ENCODE peak calls at places on chromosomes 4 and X, in five cellular contexts. V is endothelial cell, Q is uterus, X is mesothelial cell of epicardium, J is pancreas. S is an unnamed sample.

GRCh38 chrX:30525732-30526131 is 51.8 kb downstream of the TASL start:
- DNase-seq in V (no peak), Q (no peak), X (no peak), J (no peak), S (no peak)

GRCh38 chrX:9379697-9380551 is 84.9 kb upstream of the TBL1X start:
- DNase-seq in V (no peak), Q (no peak), X (no peak), J (no peak), S (no peak)

GRCh38 chrX:135112096-135112729 is 8.1 kb downstream of the ETDB start:
- DNase-seq in V (peak; percentile 51), Q (no peak), X (no peak), J (no peak), S (no peak)

GRCh38 chr4:42436950-42437349 is 39.7 kb downstream of the SHISA3 start:
- DNase-seq in V (no peak), Q (no peak), X (no peak), J (no peak), S (no peak)

GRCh38 chrX:10158279-10158939 is 1.6 kb downstream of the CLCN4 start:
- DNase-seq in V (peak; percentile 28), Q (no peak), X (no peak), J (peak; percentile 66), S (no peak)

GRCh38 chrX:132292753-132293152 is 73.5 kb upstream of the RAP2C start:
- DNase-seq in V (peak; percentile 9), Q (peak; percentile 29), X (no peak), J (no peak), S (no peak)

GRCh38 chrX:153931151-153931550 is 3.7 kb downstream of the NAA10 start:
- DNase-seq in V (no peak), Q (no peak), X (no peak), J (no peak), S (no peak)

GRCh38 chrX:129318375-129318774 is 204.9 kb downstream of the SMARCA1 start:
- DNase-seq in V (peak; percentile 4), Q (no peak), X (no peak), J (no peak), S (no peak)

GRCh38 chrX:97743014-97743413 is 859.3 kb downstream of the RPA4 start:
- DNase-seq in V (no peak), Q (no peak), X (no peak), J (peak; percentile 55), S (no peak)

GRCh38 chr4:64272432-64272831 is 136.8 kb downstream of the TECRL start:
- DNase-seq in V (no peak), Q (no peak), X (no peak), J (no peak), S (no peak)

GRCh38 chrX:130091976-130092522 is 18.2 kb downstream of the ELF4 start:
- DNase-seq in V (peak; percentile 26), Q (no peak), X (no peak), J (no peak), S (no peak)

GRCh38 chr4:78592104-78592783 is 40.7 kb downstream of the ANXA3 start:
- DNase-seq in V (peak; percentile 53), Q (no peak), X (no peak), J (no peak), S (no peak)

GRCh38 chr4:151957163-151957562 is 196.4 kb upstream of the GATB start:
- DNase-seq in V (peak; percentile 34), Q (no peak), X (no peak), J (no peak), S (no peak)

GRCh38 chrX:43065978-43066377 is 288.0 kb upstream of the PPP1R2C start:
- DNase-seq in V (no peak), Q (no peak), X (no peak), J (no peak), S (no peak)

GRCh38 chrX:127943570-127943969 is 108.6 kb downstream of the ACTRT1 start:
- DNase-seq in V (no peak), Q (no peak), X (no peak), J (no peak), S (no peak)

GRCh38 chrX:152932144-152932543 is 34.3 kb downstream of the ZNF185 start:
- DNase-seq in V (no peak), Q (no peak), X (no peak), J (peak; percentile 27), S (no peak)

GRCh38 chrX:50206753-50207152 is 2.2 kb downstream of the CCNB3 start:
- DNase-seq in V (no peak), Q (no peak), X (no peak), J (no peak), S (no peak)

DNA sequence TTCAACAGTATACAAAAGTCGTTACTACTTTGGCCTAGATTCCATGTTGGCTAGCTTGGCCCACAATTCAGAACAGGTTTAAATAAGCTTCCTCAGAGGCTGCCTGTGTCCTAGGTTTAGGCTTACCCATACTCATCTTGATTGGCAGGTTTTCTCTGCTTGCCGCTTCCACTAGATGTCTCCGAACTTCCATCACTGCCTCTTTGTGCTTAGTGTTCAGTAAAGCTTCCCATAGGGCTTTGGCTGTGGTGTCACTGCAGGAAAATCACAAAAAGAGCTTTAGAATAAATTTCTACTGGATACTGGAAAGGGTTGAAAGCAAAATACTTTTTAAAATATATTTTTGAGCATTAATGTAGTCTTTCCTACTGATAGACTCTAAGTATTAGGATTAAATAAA is 52.4 kb downstream of the SCFD2 start:
- DNase-seq in V (peak; percentile 5), Q (no peak), X (no peak), J (no peak), S (no peak)
- TF ChIP-seq CTCF in V (no peak), Q (no peak), X (no peak), J (no peak), S (peak; percentile 17)

GRCh38 chr4:38150021-38150671 is 189.9 kb downstream of the PTTG2 start:
- DNase-seq in V (no peak), Q (no peak), X (no peak), J (no peak), S (no peak)
- TF ChIP-seq CTCF in V (no peak), Q (no peak), X (no peak), J (no peak), S (no peak)

GRCh38 chrX:15855562-15856256 is 1.1 kb upstream of the AP1S2 start:
- DNase-seq in V (no peak), Q (no peak), X (no peak), J (no peak), S (no peak)

GRCh38 chrX:15853586-15854079 is 980 bp downstream of the AP1S2 start:
- DNase-seq in V (no peak), Q (no peak), X (no peak), J (no peak), S (no peak)

GRCh38 chrX:15856580-15856979 is 2.0 kb upstream of the AP1S2 start:
- DNase-seq in V (no peak), Q (no peak), X (no peak), J (no peak), S (no peak)

GRCh38 chrX:15854712-15855561 is at the start of gene AP1S2:
- DNase-seq in V (peak; percentile 88), Q (peak; percentile 92), X (peak; percentile 91), J (peak; percentile 97), S (peak; percentile 21)

GRCh38 chrX:15854080-15854655 is 445 bp downstream of the AP1S2 start:
- DNase-seq in V (peak; percentile 42), Q (peak; percentile 55), X (peak; percentile 35), J (peak; percentile 79), S (no peak)
- TF ChIP-seq CTCF in V (no peak), Q (no peak), X (no peak), J (no peak), S (no peak)

DNA sequence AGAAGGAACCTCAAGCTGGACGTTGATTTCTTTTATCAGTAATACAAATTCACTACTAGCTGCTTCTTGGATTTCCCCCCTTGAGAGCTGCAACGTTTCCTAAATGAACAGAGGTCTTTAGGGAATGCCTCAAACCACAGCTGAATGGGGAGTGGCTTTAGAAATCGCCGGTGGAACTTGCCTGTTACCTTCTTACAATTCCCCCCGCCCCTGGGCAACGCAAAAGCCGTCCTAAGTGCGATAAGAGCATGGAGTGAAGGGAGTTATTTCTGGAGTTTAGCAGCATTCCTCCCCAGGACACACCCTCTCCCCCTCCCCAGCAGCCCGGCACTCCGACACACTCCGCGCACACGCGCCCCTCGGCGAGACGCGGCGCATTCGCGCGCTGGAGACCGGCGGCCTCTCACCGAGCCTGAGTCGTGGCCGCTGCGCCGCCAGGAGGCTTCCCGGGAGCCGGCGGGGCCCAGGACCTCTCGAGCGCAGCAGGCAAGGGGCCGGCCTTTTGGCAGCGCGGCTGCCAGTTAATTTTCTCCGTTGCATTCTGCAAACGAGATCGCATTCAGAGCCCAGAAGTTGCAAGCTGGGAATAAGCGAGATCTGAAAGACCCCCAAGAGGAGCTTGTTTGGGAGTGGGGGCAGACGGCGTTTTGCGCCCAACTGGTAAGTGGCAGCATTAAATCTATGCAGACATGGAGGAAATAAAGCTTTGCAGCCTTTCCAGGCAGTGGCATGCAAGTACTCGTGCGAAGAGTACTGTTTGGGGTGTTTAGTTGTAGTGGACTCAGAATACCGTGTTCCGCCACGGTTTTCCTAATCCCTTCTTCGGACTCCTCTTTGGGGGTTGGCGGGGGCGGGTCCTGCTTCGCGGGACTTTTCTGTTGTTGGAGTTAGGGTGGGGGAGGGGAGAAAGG is 134.6 kb downstream of the PALLD start:
- DNase-seq in V (peak; percentile 70), Q (peak; percentile 82), X (peak; percentile 68), J (peak; percentile 86), S (no peak)
- TF ChIP-seq CTCF in V (peak; percentile 29), Q (peak; percentile 66), X (peak; percentile 34), J (no peak), S (no peak)

GRCh38 chr4:150082241-150082640 is 4.0 kb downstream of the DCLK2 start:
- DNase-seq in V (no peak), Q (no peak), X (no peak), J (no peak), S (no peak)

GRCh38 chr4:150080875-150081274 is 2.6 kb downstream of the DCLK2 start:
- DNase-seq in V (no peak), Q (no peak), X (no peak), J (no peak), S (no peak)

GRCh38 chr4:150080335-150080734 is 2.1 kb downstream of the DCLK2 start:
- DNase-seq in V (no peak), Q (no peak), X (no peak), J (no peak), S (no peak)

GRCh38 chr4:150078041-150078995 is at the start of gene DCLK2:
- DNase-seq in V (peak; percentile 65), Q (peak; percentile 85), X (peak; percentile 72), J (peak; percentile 85), S (peak; percentile 34)

GRCh38 chr4:150078996-150079581 is 844 bp downstream of the DCLK2 start:
- DNase-seq in V (peak; percentile 16), Q (peak; percentile 40), X (peak; percentile 20), J (peak; percentile 74), S (peak; percentile 23)
- TF ChIP-seq CTCF in V (no peak), Q (no peak), X (no peak), J (no peak), S (no peak)